ENCODE peak calls at places on chromosome 11, in nine cellular contexts. One of them, this sample, is unnamed.

GRCh38 chr11:57237204-57237681 is at the start of gene APLNR:
- DNase-seq in OCI-LY7: no peak
- DNase-seq in endothelial cell of umbilical vein: no peak
- DNase-seq in fibroblast of lung: no peak
- DNase-seq in cardiac muscle cell: peak
- DNase-seq in left lung: no peak
- DNase-seq in A549: no peak
- DNase-seq in Peyer's patch: no peak
- DNase-seq in transverse colon: no peak
- DNase-seq in this sample: no peak

GRCh38 chr11:3855808-3856491 is 486 bp downstream of the STIM1 start:
- DNase-seq in OCI-LY7: peak
- DNase-seq in endothelial cell of umbilical vein: peak
- DNase-seq in fibroblast of lung: peak
- DNase-seq in cardiac muscle cell: peak
- DNase-seq in left lung: peak
- DNase-seq in A549: peak
- DNase-seq in Peyer's patch: peak
- DNase-seq in transverse colon: peak
- DNase-seq in this sample: no peak

GRCh38 chr11:116733959-116734517 is 38.7 kb downstream of the BUD13 start:
- DNase-seq in OCI-LY7: no peak
- DNase-seq in endothelial cell of umbilical vein: no peak
- DNase-seq in fibroblast of lung: no peak
- DNase-seq in cardiac muscle cell: no peak
- DNase-seq in left lung: peak
- DNase-seq in A549: no peak
- DNase-seq in Peyer's patch: no peak
- DNase-seq in transverse colon: no peak
- DNase-seq in this sample: no peak

GRCh38 chr11:125701858-125702621 is 21.4 kb upstream of the ACRV1 start:
- DNase-seq in OCI-LY7: no peak
- DNase-seq in endothelial cell of umbilical vein: no peak
- DNase-seq in fibroblast of lung: no peak
- DNase-seq in cardiac muscle cell: no peak
- DNase-seq in left lung: no peak
- DNase-seq in A549: no peak
- DNase-seq in Peyer's patch: no peak
- DNase-seq in transverse colon: no peak
- DNase-seq in this sample: no peak

GRCh38 chr11:35485656-35486318 is 39.6 kb downstream of the PAMR1 start:
- DNase-seq in OCI-LY7: peak
- DNase-seq in endothelial cell of umbilical vein: peak
- DNase-seq in fibroblast of lung: peak
- DNase-seq in cardiac muscle cell: peak
- DNase-seq in left lung: peak
- DNase-seq in A549: peak
- DNase-seq in Peyer's patch: peak
- DNase-seq in transverse colon: peak
- DNase-seq in this sample: peak

GRCh38 chr11:62721994-62722393 is 5.3 kb downstream of the HNRNPUL2 start:
- DNase-seq in OCI-LY7: no peak
- DNase-seq in endothelial cell of umbilical vein: no peak
- DNase-seq in fibroblast of lung: peak
- DNase-seq in cardiac muscle cell: peak
- DNase-seq in left lung: no peak
- DNase-seq in A549: no peak
- DNase-seq in Peyer's patch: no peak
- DNase-seq in transverse colon: no peak
- DNase-seq in this sample: no peak

GRCh38 chr11:41225856-41226255 is 233.6 kb downstream of the LRRC4C start:
- DNase-seq in OCI-LY7: no peak
- DNase-seq in endothelial cell of umbilical vein: no peak
- DNase-seq in fibroblast of lung: no peak
- DNase-seq in cardiac muscle cell: no peak
- DNase-seq in left lung: no peak
- DNase-seq in A549: no peak
- DNase-seq in Peyer's patch: no peak
- DNase-seq in transverse colon: no peak
- DNase-seq in this sample: no peak

GRCh38 chr11:65646288-65646734 is 8.4 kb downstream of the SIPA1 start:
- DNase-seq in OCI-LY7: no peak
- DNase-seq in endothelial cell of umbilical vein: no peak
- DNase-seq in fibroblast of lung: no peak
- DNase-seq in cardiac muscle cell: no peak
- DNase-seq in left lung: no peak
- DNase-seq in A549: no peak
- DNase-seq in Peyer's patch: no peak
- DNase-seq in transverse colon: no peak
- DNase-seq in this sample: no peak

GRCh38 chr11:126857860-126858808 is 142.4 kb downstream of the KIRREL3 start:
- DNase-seq in OCI-LY7: no peak
- DNase-seq in endothelial cell of umbilical vein: no peak
- DNase-seq in fibroblast of lung: peak
- DNase-seq in cardiac muscle cell: no peak
- DNase-seq in left lung: no peak
- DNase-seq in A549: no peak
- DNase-seq in Peyer's patch: no peak
- DNase-seq in transverse colon: no peak
- DNase-seq in this sample: no peak

GRCh38 chr11:77104727-77105126 is 2.1 kb downstream of the OMP start:
- DNase-seq in OCI-LY7: no peak
- DNase-seq in endothelial cell of umbilical vein: no peak
- DNase-seq in fibroblast of lung: peak
- DNase-seq in cardiac muscle cell: no peak
- DNase-seq in left lung: no peak
- DNase-seq in A549: no peak
- DNase-seq in Peyer's patch: no peak
- DNase-seq in transverse colon: no peak
- DNase-seq in this sample: no peak

GRCh38 chr11:60880635-60881282 is 13.4 kb downstream of the ZP1 start:
- DNase-seq in OCI-LY7: no peak
- DNase-seq in endothelial cell of umbilical vein: no peak
- DNase-seq in fibroblast of lung: no peak
- DNase-seq in cardiac muscle cell: peak
- DNase-seq in left lung: no peak
- DNase-seq in A549: no peak
- DNase-seq in Peyer's patch: no peak
- DNase-seq in transverse colon: no peak
- DNase-seq in this sample: no peak

GRCh38 chr11:26613759-26614158 is 41.7 kb upstream of the MUC15 start:
- DNase-seq in OCI-LY7: no peak
- DNase-seq in endothelial cell of umbilical vein: no peak
- DNase-seq in fibroblast of lung: no peak
- DNase-seq in cardiac muscle cell: no peak
- DNase-seq in left lung: no peak
- DNase-seq in A549: no peak
- DNase-seq in Peyer's patch: no peak
- DNase-seq in transverse colon: no peak
- DNase-seq in this sample: no peak

GRCh38 chr11:97432926-97433325 is 1043.1 kb downstream of the JRKL start:
- DNase-seq in OCI-LY7: no peak
- DNase-seq in endothelial cell of umbilical vein: no peak
- DNase-seq in fibroblast of lung: no peak
- DNase-seq in cardiac muscle cell: no peak
- DNase-seq in left lung: no peak
- DNase-seq in A549: no peak
- DNase-seq in Peyer's patch: no peak
- DNase-seq in transverse colon: no peak
- DNase-seq in this sample: no peak

GRCh38 chr11:97269527-97269926 is 879.7 kb downstream of the JRKL start:
- DNase-seq in OCI-LY7: no peak
- DNase-seq in endothelial cell of umbilical vein: no peak
- DNase-seq in fibroblast of lung: no peak
- DNase-seq in cardiac muscle cell: peak
- DNase-seq in left lung: no peak
- DNase-seq in A549: no peak
- DNase-seq in Peyer's patch: no peak
- DNase-seq in transverse colon: no peak
- DNase-seq in this sample: no peak

GRCh38 chr11:3809624-3809928 is 1.2 kb downstream of the PGAP2 start:
- DNase-seq in OCI-LY7: no peak
- DNase-seq in endothelial cell of umbilical vein: no peak
- DNase-seq in fibroblast of lung: no peak
- DNase-seq in cardiac muscle cell: no peak
- DNase-seq in left lung: no peak
- DNase-seq in A549: no peak
- DNase-seq in Peyer's patch: no peak
- DNase-seq in transverse colon: no peak
- DNase-seq in this sample: no peak

GRCh38 chr11:2190670-2191471 is 19.3 kb upstream of the TH start:
- DNase-seq in OCI-LY7: no peak
- DNase-seq in endothelial cell of umbilical vein: no peak
- DNase-seq in fibroblast of lung: no peak
- DNase-seq in cardiac muscle cell: no peak
- DNase-seq in left lung: no peak
- DNase-seq in A549: no peak
- DNase-seq in Peyer's patch: no peak
- DNase-seq in transverse colon: no peak
- DNase-seq in this sample: no peak

GRCh38 chr11:3218483-3219280 is at the start of gene MRGPRG:
- DNase-seq in OCI-LY7: no peak
- DNase-seq in endothelial cell of umbilical vein: no peak
- DNase-seq in fibroblast of lung: no peak
- DNase-seq in cardiac muscle cell: no peak
- DNase-seq in left lung: no peak
- DNase-seq in A549: no peak
- DNase-seq in Peyer's patch: peak
- DNase-seq in transverse colon: peak
- DNase-seq in this sample: no peak

GRCh38 chr11:16606784-16607674 is 131.4 kb upstream of the C11orf58 start:
- DNase-seq in OCI-LY7: no peak
- DNase-seq in endothelial cell of umbilical vein: no peak
- DNase-seq in fibroblast of lung: peak
- DNase-seq in cardiac muscle cell: peak
- DNase-seq in left lung: peak
- DNase-seq in A549: no peak
- DNase-seq in Peyer's patch: peak
- DNase-seq in transverse colon: peak
- DNase-seq in this sample: no peak
- H3K27ac ChIP-seq in OCI-LY7: no peak
- H3K27ac ChIP-seq in endothelial cell of umbilical vein: no peak
- H3K27ac ChIP-seq in fibroblast of lung: peak
- H3K27ac ChIP-seq in cardiac muscle cell: no peak
- H3K27ac ChIP-seq in left lung: peak
- H3K27ac ChIP-seq in A549: peak
- H3K27ac ChIP-seq in Peyer's patch: peak
- H3K27ac ChIP-seq in transverse colon: peak
- H3K27ac ChIP-seq in this sample: peak

DNA sequence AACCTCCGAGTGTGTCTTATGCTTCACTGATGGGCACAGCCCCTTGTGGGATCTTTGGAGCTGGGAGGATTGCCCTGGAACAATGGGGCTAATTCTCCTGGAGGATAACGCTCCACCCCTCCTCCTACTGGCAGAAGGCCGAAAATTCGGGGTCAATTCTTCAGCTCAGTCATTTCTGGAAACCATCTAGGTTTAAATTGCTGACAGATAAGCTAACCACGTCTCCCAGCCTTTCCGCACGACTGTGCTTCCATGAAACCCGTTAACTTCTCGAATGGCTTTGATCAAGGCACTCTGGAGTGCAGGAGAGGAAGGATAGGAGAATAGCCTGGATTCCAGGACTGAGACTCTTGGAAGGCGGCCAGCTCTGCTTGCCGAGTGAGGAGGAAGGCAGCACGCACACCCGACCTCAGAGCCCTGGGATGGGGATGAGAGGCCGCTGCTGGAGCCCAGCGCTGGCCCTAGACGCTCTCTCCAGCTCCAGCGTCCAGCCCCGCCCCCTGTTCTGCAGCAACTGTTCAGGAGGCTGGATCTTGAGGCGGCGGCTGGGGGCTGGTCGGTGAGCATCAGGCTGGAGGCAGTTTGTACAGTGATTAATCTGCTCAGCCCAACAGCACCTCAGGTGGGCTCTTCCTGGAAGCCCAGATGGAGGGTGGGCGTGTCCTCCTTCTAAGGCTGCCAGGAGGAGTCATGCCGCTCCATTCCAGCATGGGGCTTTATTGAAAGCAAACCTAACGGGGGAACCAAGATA is 176.7 kb upstream of the NCAM1 start:
- DNase-seq in OCI-LY7: no peak
- DNase-seq in endothelial cell of umbilical vein: no peak
- DNase-seq in fibroblast of lung: peak
- DNase-seq in cardiac muscle cell: peak
- DNase-seq in left lung: peak
- DNase-seq in A549: no peak
- DNase-seq in Peyer's patch: no peak
- DNase-seq in transverse colon: peak
- DNase-seq in this sample: no peak
- TF ChIP-seq CTCF in OCI-LY7: no peak
- TF ChIP-seq CTCF in endothelial cell of umbilical vein: no peak
- TF ChIP-seq CTCF in fibroblast of lung: no peak
- TF ChIP-seq CTCF in cardiac muscle cell: peak
- TF ChIP-seq CTCF in left lung: no peak
- TF ChIP-seq CTCF in A549: no peak
- TF ChIP-seq CTCF in Peyer's patch: no peak
- TF ChIP-seq CTCF in transverse colon: no peak
- TF ChIP-seq CTCF in this sample: no peak

GRCh38 chr11:19977941-19978340 is 182.3 kb downstream of the DBX1 start:
- DNase-seq in OCI-LY7: no peak
- DNase-seq in endothelial cell of umbilical vein: no peak
- DNase-seq in fibroblast of lung: no peak
- DNase-seq in cardiac muscle cell: no peak
- DNase-seq in left lung: no peak
- DNase-seq in A549: no peak
- DNase-seq in Peyer's patch: no peak
- DNase-seq in transverse colon: no peak
- DNase-seq in this sample: no peak
- H3K4me3 ChIP-seq in OCI-LY7: no peak
- H3K4me3 ChIP-seq in endothelial cell of umbilical vein: no peak
- H3K4me3 ChIP-seq in fibroblast of lung: no peak
- H3K4me3 ChIP-seq in cardiac muscle cell: no peak
- H3K4me3 ChIP-seq in left lung: no peak
- H3K4me3 ChIP-seq in A549: no peak
- H3K4me3 ChIP-seq in Peyer's patch: no peak
- H3K4me3 ChIP-seq in transverse colon: no peak
- H3K4me3 ChIP-seq in this sample: no peak

DNA sequence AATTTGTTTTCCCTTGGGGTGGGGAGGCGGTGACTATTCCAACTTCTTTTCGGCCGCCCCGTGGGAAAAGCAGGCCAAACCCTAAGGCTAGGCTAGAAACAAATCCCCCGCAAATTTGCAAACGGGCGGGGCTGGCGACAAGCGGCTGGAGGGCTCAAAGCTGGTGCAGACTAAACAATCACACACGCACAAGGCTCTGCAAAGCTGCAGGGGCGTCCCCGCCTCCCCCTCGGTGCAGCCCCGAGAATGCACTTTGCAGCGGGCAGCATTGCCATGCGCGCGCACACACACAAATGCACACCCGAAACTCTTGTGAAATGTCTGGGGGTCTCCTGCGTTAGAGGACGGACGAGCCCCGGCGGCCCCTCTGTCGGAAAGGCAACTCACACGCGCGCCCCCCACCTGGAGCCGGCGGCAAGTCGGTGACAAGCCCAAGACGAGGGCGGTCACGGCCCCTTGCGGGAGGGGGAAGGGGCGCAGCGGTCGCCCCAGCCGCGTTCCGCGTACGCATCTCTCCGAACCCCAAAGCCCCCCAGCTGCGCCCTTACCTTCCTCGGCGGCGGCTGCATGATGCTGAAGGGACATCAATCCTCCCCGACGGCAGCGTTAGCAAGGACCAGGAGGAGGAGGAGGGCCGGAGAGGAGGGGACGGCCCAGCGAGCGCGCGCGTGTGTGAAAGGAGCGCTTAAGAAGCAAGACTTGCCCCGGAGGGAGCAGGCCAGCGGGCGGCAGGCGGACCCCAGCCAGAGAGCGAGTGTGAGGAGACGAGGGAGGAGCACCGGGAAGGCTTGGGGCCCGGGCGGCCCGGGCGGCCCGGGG is 600 bp downstream of the FCHSD2 start:
- DNase-seq in OCI-LY7: peak
- DNase-seq in endothelial cell of umbilical vein: peak
- DNase-seq in fibroblast of lung: peak
- DNase-seq in cardiac muscle cell: peak
- DNase-seq in left lung: peak
- DNase-seq in A549: peak
- DNase-seq in Peyer's patch: peak
- DNase-seq in transverse colon: peak
- DNase-seq in this sample: no peak
- H3K27ac ChIP-seq in OCI-LY7: peak
- H3K27ac ChIP-seq in endothelial cell of umbilical vein: peak
- H3K27ac ChIP-seq in fibroblast of lung: peak
- H3K27ac ChIP-seq in cardiac muscle cell: peak
- H3K27ac ChIP-seq in left lung: peak
- H3K27ac ChIP-seq in A549: peak
- H3K27ac ChIP-seq in Peyer's patch: peak
- H3K27ac ChIP-seq in transverse colon: peak
- H3K27ac ChIP-seq in this sample: peak

This sample was measured in AG04450.